ENCODE peak calls at places on chromosomes 4 and X, in ten cellular contexts. M is fibroblast of mammary gland, A is endodermal cell, U is GM13977, K is psoas muscle, T is foreskin fibroblast, N is mammary epithelial cell, L is glutamatergic neuron, Y is uterus, H is cardiac muscle cell. D is an unnamed sample.

GRCh38 chr4:3660086-3660927 is 105.9 kb upstream of the ADRA2C start:
- DNase-seq in K (no peak), T (no peak), U (no peak), M (no peak), L (peak), H (no peak), Y (no peak), A (no peak), N (no peak), D (no peak)

GRCh38 chrX:137427813-137428212 is 138.1 kb upstream of the ZIC3 start:
- DNase-seq in M (no peak), N (no peak), A (no peak), Y (no peak), T (no peak), U (no peak), L (peak), K (no peak), H (peak), D (no peak)

GRCh38 chr4:146370841-146371240 is 150.9 kb downstream of the SLC10A7 start:
- DNase-seq in M (peak), H (peak), A (no peak), N (no peak), Y (no peak), T (peak), L (no peak), K (no peak), U (no peak), D (no peak)

GRCh38 chr4:39568805-39569204 is 41.6 kb upstream of the UGDH start:
- DNase-seq in H (no peak), K (no peak), N (peak), U (peak), L (no peak), T (no peak), Y (no peak), A (no peak), M (no peak), D (peak)

GRCh38 chr4:120857312-120857711 is 65.2 kb downstream of the PRDM5 start:
- DNase-seq in T (peak), M (peak), N (no peak), U (no peak), A (no peak), K (no peak), L (no peak), Y (no peak), H (peak), D (no peak)

GRCh38 chr4:84803720-84804119 is 162.8 kb downstream of the WDFY3 start:
- DNase-seq in M (peak), T (peak), H (no peak), A (no peak), Y (no peak), K (no peak), L (no peak), N (peak), U (no peak), D (no peak)

GRCh38 chrX:147550217-147550616 is 361.5 kb upstream of the FMR1 start:
- DNase-seq in H (no peak), U (no peak), A (peak), L (peak), Y (no peak), T (no peak), M (no peak), K (no peak), N (no peak), D (no peak)

GRCh38 chrX:38293741-38294140 is 33.6 kb downstream of the RPGR start:
- DNase-seq in L (no peak), M (no peak), A (no peak), N (no peak), Y (no peak), H (no peak), T (peak), K (no peak), U (no peak), D (no peak)

GRCh38 chrX:20205927-20206708 is 60.6 kb downstream of the RPS6KA3 start:
- DNase-seq in N (no peak), M (no peak), H (no peak), A (no peak), U (peak), T (no peak), L (no peak), Y (no peak), K (peak), D (peak)

GRCh38 chr4:77651820-77652219 is 46.2 kb downstream of the CXCL13 start:
- DNase-seq in K (no peak), N (no peak), H (no peak), M (no peak), L (no peak), A (no peak), U (no peak), Y (no peak), T (no peak), D (no peak)

GRCh38 chr4:44679060-44679459 is 840 bp downstream of the GUF1 start:
- DNase-seq in N (no peak), K (no peak), H (no peak), T (peak), Y (no peak), M (no peak), U (peak), L (no peak), A (no peak), D (no peak)

DNA sequence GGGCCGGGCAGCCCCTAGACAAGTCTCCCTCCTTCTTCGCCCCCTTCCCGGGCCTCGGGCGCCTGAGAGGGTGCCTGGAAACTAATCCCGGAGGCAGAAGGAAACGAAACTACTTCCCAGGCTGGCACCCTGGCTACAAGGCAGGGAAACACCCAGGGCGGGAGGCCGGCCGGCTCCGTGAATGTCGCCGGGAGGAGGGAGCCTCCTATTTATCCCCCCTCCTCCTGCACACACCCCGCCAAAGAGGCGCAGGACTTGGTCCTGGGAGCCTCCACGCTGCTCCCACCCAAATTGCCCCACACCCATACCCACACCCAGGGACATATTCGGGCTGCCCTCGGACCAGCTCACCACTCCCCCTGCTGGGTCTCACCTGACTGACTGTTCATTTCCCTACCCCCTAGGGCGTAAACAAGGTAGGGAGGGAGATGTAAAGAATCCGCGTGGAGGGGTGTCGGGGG is at the start of gene BTC:
- DNase-seq in K (peak), L (peak), H (peak), T (peak), N (peak), M (peak), A (peak), U (peak), Y (peak), D (peak)
- TF ChIP-seq CTCF in K (no peak), L (no peak), H (peak), T (no peak), N (peak), M (peak), A (peak), U (no peak), Y (no peak), D (peak)

GRCh38 chr4:99947608-99948007 is 1.2 kb upstream of the DNAJB14 start:
- DNase-seq in U (no peak), L (no peak), H (no peak), N (no peak), A (no peak), M (no peak), K (no peak), Y (no peak), T (peak), D (no peak)

GRCh38 chr4:99949034-99949998 is 759 bp downstream of the H2AZ1 start:
- DNase-seq in N (peak), U (peak), M (peak), L (peak), A (peak), Y (peak), T (peak), H (peak), K (peak), D (peak)

GRCh38 chr4:99947190-99947578 is 766 bp upstream of the DNAJB14 start:
- DNase-seq in Y (no peak), M (no peak), K (no peak), A (no peak), L (no peak), N (no peak), T (peak), U (no peak), H (no peak), D (no peak)

GRCh38 chr4:99950913-99951254 is 809 bp upstream of the H2AZ1 start:
- DNase-seq in U (no peak), N (no peak), A (no peak), M (no peak), L (no peak), H (no peak), Y (no peak), T (no peak), K (no peak), D (no peak)

GRCh38 chr4:99949999-99950912 is at the start of gene H2AZ1:
- DNase-seq in T (peak), H (peak), N (peak), A (peak), K (peak), U (peak), M (peak), Y (peak), L (peak), D (peak)
- TF ChIP-seq CTCF in T (no peak), H (no peak), N (no peak), A (no peak), K (no peak), U (no peak), M (no peak), Y (no peak), L (no peak), D (no peak)

GRCh38 chr4:90240333-90240732 is 113.1 kb downstream of the CCSER1 start:
- DNase-seq in H (no peak), U (no peak), Y (no peak), L (no peak), N (no peak), T (no peak), K (no peak), M (no peak), A (no peak), D (no peak)
- TF ChIP-seq CTCF in H (no peak), U (no peak), Y (no peak), L (no peak), N (no peak), T (no peak), K (no peak), M (no peak), A (peak), D (no peak)

GRCh38 chr4:23268072-23268771 is 575.5 kb downstream of the GBA3 start:
- DNase-seq in T (no peak), U (no peak), A (no peak), K (no peak), M (no peak), L (no peak), H (no peak), N (no peak), Y (no peak), D (no peak)

GRCh38 chr4:23269583-23269982 is 576.8 kb downstream of the GBA3 start:
- DNase-seq in L (no peak), A (no peak), T (peak), M (peak), Y (no peak), U (no peak), K (no peak), H (peak), N (no peak), D (no peak)

GRCh38 chr4:23260510-23260909 is 567.8 kb downstream of the GBA3 start:
- DNase-seq in T (no peak), H (no peak), Y (no peak), N (no peak), L (no peak), U (no peak), A (no peak), M (no peak), K (no peak), D (no peak)

GRCh38 chr4:23266401-23266800 is 573.7 kb downstream of the GBA3 start:
- DNase-seq in T (no peak), N (no peak), Y (no peak), K (no peak), M (no peak), H (no peak), L (no peak), U (no peak), A (peak), D (no peak)
- TF ChIP-seq CTCF in T (no peak), N (no peak), Y (no peak), K (no peak), M (no peak), H (no peak), L (no peak), U (no peak), A (peak), D (no peak)

D was measured in GM06990.